ENCODE peak calls at places on chromosomes 2 and 18, in four cellular contexts. N is stimulated activated CD4-positive, alpha-beta T cell treated with anti-CD3 and anti-CD28 coated beads, Interleukin-4, amount 100 ng/mL, for 4 hours; T is HT-29; O is right lobe of liver. Q is an unnamed sample.

GRCh38 chr2:21413082-21413481 is 289.3 kb downstream of the TDRD15 start:
- DNase-seq in N (no peak), O (no peak), T (no peak), Q (no peak)

GRCh38 chr18:10313016-10313342 is 141.5 kb upstream of the APCDD1 start:
- DNase-seq in N (no peak), T (no peak), O (no peak), Q (no peak)

GRCh38 chr18:8800041-8800441 is 94.7 kb downstream of the MTCL1 start:
- DNase-seq in T (no peak), O (no peak), N (no peak), Q (no peak)

GRCh38 chr2:146135245-146135644 is 1615.3 kb upstream of the ZEB2 start:
- DNase-seq in N (no peak), T (no peak), O (no peak), Q (no peak)

GRCh38 chr2:189763908-189764661 is 1.5 kb upstream of the OSGEPL1 start:
- DNase-seq in T (no peak), N (no peak), O (no peak), Q (no peak)

GRCh38 chr2:212037062-212037461 is 501.5 kb downstream of the ERBB4 start:
- DNase-seq in O (no peak), N (no peak), T (no peak), Q (no peak)

GRCh38 chr2:65436169-65436824 is 3.9 kb upstream of the SPRED2 start:
- DNase-seq in N (no peak), O (peak; percentile 95), T (peak; percentile 86), Q (peak; percentile 37)

GRCh38 chr2:46430992-46431391 is 48.4 kb upstream of the TMEM247 start:
- DNase-seq in N (no peak), T (no peak), O (no peak), Q (no peak)

GRCh38 chr18:46387426-46388131 is 269.4 kb downstream of the LOXHD1 start:
- DNase-seq in T (no peak), N (no peak), O (no peak), Q (no peak)

GRCh38 chr2:237982039-237982725 is 15.4 kb downstream of the UBE2F start:
- DNase-seq in O (no peak), T (no peak), N (no peak), Q (no peak)

GRCh38 chr2:19973471-19973870 is 16.4 kb downstream of the WDR35 start:
- DNase-seq in N (no peak), T (no peak), O (no peak), Q (no peak)

GRCh38 chr2:228723599-228723998 is 542.1 kb upstream of the SPHKAP start:
- DNase-seq in T (no peak), N (no peak), O (no peak), Q (no peak)

GRCh38 chr18:58495634-58496033 is 133.3 kb downstream of the ALPK2 start:
- DNase-seq in N (no peak), T (no peak), O (no peak), Q (no peak)

GRCh38 chr2:180622122-180622918 is 358.1 kb upstream of the UBE2E3 start:
- DNase-seq in N (no peak), T (no peak), O (no peak), Q (no peak)

GRCh38 chr18:4020026-4020425 is 435.1 kb downstream of the DLGAP1 start:
- DNase-seq in T (no peak), N (no peak), O (no peak), Q (no peak)

GRCh38 chr2:100281521-100282438 is 40.5 kb downstream of the LONRF2 start:
- DNase-seq in O (peak; percentile 11), N (no peak), T (no peak), Q (no peak)

GRCh38 chr18:78069784-78070664 is 820.4 kb downstream of the GALR1 start:
- DNase-seq in N (no peak), T (no peak), O (peak; percentile 59), Q (no peak)

GRCh38 chr18:48345596-48345995 is 63.6 kb downstream of the ZBTB7C start:
- DNase-seq in N (no peak), T (peak; percentile 43), O (no peak), Q (no peak)

GRCh38 chr2:176997074-176997791 is 215.4 kb upstream of the HNRNPA3 start:
- DNase-seq in N (no peak), T (peak; percentile 57), O (no peak), Q (no peak)

Q was measured in activated B cell treated with CpG ODN at 0.5 μM for 24 hours.